ENCODE peak calls at places on chromosomes 6 and 20, in seven cellular contexts. S is tibial artery; K is mesenchymal stem cell; O is astrocyte of the cerebellum; M is HCT116; C is left ventricle myocardium inferior; D is CD4-positive, CD25-positive, alpha-beta regulatory T cell. T is an unnamed sample.

GRCh38 chr20:5073154-5074049 is 46.4 kb downstream of the PCNA start:
- DNase-seq in S (peak; percentile 95), K (peak; percentile 22), O (peak; percentile 19), M (peak; percentile 69), C (peak; percentile 88), D (no peak), T (peak; percentile 96)

GRCh38 chr6:17584241-17584803 is 15.8 kb upstream of the FAM8A1 start:
- DNase-seq in S (peak; percentile 33), K (peak; percentile 84), O (peak; percentile 70), M (peak; percentile 66), C (no peak), D (peak; percentile 59), T (peak; percentile 55)

GRCh38 chr6:90483116-90483839 is 103.6 kb downstream of the MAP3K7 start:
- DNase-seq in S (no peak), K (no peak), O (no peak), M (no peak), C (no peak), D (no peak), T (no peak)

GRCh38 chr20:9440891-9441290 is 73.5 kb upstream of the LAMP5 start:
- DNase-seq in S (no peak), K (no peak), O (no peak), M (no peak), C (no peak), D (no peak), T (no peak)

GRCh38 chr20:57393321-57394086 is 2.3 kb downstream of the RBM38 start:
- DNase-seq in S (no peak), K (no peak), O (no peak), M (no peak), C (no peak), D (no peak), T (no peak)

GRCh38 chr6:26054659-26054936 is 32.6 kb upstream of the HFE start:
- DNase-seq in S (no peak), K (no peak), O (no peak), M (no peak), C (no peak), D (no peak), T (no peak)

GRCh38 chr20:33709398-33709797 is 10.7 kb downstream of the PXMP4 start:
- DNase-seq in S (no peak), K (peak; percentile 25), O (no peak), M (no peak), C (no peak), D (no peak), T (no peak)

GRCh38 chr6:136129365-136129764 is 120.7 kb downstream of the MTFR2 start:
- DNase-seq in S (peak; percentile 22), K (no peak), O (no peak), M (no peak), C (no peak), D (no peak), T (no peak)

GRCh38 chr6:25263602-25264001 is 15.6 kb upstream of the CARMIL1 start:
- DNase-seq in S (no peak), K (peak; percentile 26), O (no peak), M (no peak), C (no peak), D (no peak), T (no peak)

GRCh38 chr20:59939052-59939878 is 840 bp downstream of the PPP1R3D start:
- DNase-seq in S (no peak), K (no peak), O (no peak), M (no peak), C (peak; percentile 31), D (no peak), T (no peak)

GRCh38 chr6:46051962-46052361 is 36.3 kb upstream of the CLIC5 start:
- DNase-seq in S (no peak), K (peak; percentile 14), O (no peak), M (no peak), C (no peak), D (no peak), T (no peak)

GRCh38 chr6:42088101-42088591 is 37.8 kb downstream of the TAF8 start:
- DNase-seq in S (no peak), K (peak; percentile 50), O (no peak), M (no peak), C (peak; percentile 55), D (no peak), T (no peak)

GRCh38 chr6:17031961-17032360 is 69.9 kb upstream of the STMND1 start:
- DNase-seq in S (no peak), K (no peak), O (no peak), M (no peak), C (no peak), D (no peak), T (no peak)

GRCh38 chr6:40958740-40959139 is 80.3 kb downstream of the UNC5CL start:
- DNase-seq in S (no peak), K (no peak), O (no peak), M (no peak), C (no peak), D (no peak), T (no peak)

GRCh38 chr20:37299718-37300529 is 10.5 kb downstream of the MANBAL start:
- DNase-seq in S (no peak), K (peak; percentile 45), O (peak; percentile 68), M (no peak), C (no peak), D (no peak), T (no peak)

GRCh38 chr20:50850721-50851286 is 55.9 kb downstream of the BCAS4 start:
- DNase-seq in S (no peak), K (no peak), O (no peak), M (no peak), C (no peak), D (no peak), T (no peak)

GRCh38 chr6:9745476-9745875 is 669.4 kb downstream of the TFAP2A start:
- DNase-seq in S (no peak), K (peak; percentile 20), O (no peak), M (no peak), C (no peak), D (no peak), T (no peak)

GRCh38 chr6:46191961-46192360 is 21.2 kb upstream of the ENPP5 start:
- DNase-seq in S (no peak), K (peak; percentile 18), O (peak; percentile 88), M (no peak), C (no peak), D (no peak), T (no peak)

GRCh38 chr6:17630511-17631073 is 30.5 kb downstream of the FAM8A1 start:
- DNase-seq in S (no peak), K (peak; percentile 51), O (no peak), M (no peak), C (no peak), D (no peak), T (peak; percentile 28)

GRCh38 chr20:63073051-63073737 is 66.4 kb upstream of the BHLHE23 start:
- DNase-seq in S (no peak), K (no peak), O (no peak), M (no peak), C (no peak), D (no peak), T (no peak)

GRCh38 chr6:145749632-145750031 is 14.3 kb upstream of the EPM2A start:
- DNase-seq in S (no peak), K (peak; percentile 83), O (peak; percentile 28), M (no peak), C (no peak), D (no peak), T (no peak)

GRCh38 chr20:6678101-6678500 is 89.4 kb upstream of the BMP2 start:
- DNase-seq in S (no peak), K (no peak), O (no peak), M (no peak), C (no peak), D (no peak), T (no peak)

GRCh38 chr20:39090881-39091280 is 128.7 kb downstream of the DHX35 start:
- DNase-seq in S (no peak), K (no peak), O (no peak), M (no peak), C (no peak), D (no peak), T (no peak)

GRCh38 chr20:59688999-59689398 is 84.7 kb downstream of the PHACTR3 start:
- DNase-seq in S (no peak), K (no peak), O (no peak), M (no peak), C (no peak), D (no peak), T (no peak)

GRCh38 chr6:41675992-41676391 is 37.7 kb downstream of the MDFI start:
- DNase-seq in S (no peak), K (no peak), O (no peak), M (no peak), C (no peak), D (no peak), T (no peak)

GRCh38 chr6:142350309-142350708 is 48.5 kb downstream of the ADGRG6 start:
- DNase-seq in S (no peak), K (no peak), O (no peak), M (no peak), C (no peak), D (no peak), T (no peak)

GRCh38 chr6:145964948-145965366 is 799 bp upstream of the SHPRH start:
- DNase-seq in S (no peak), K (peak; percentile 3), O (no peak), M (no peak), C (no peak), D (peak; percentile 11), T (no peak)

GRCh38 chr6:29705389-29706231 is 17.6 kb upstream of the HLA-F start:
- DNase-seq in S (no peak), K (peak; percentile 61), O (peak; percentile 15), M (peak; percentile 48), C (no peak), D (no peak), T (no peak)

GRCh38 chr6:71248306-71248705 is 40.3 kb upstream of the OGFRL1 start:
- DNase-seq in S (no peak), K (peak; percentile 89), O (no peak), M (no peak), C (no peak), D (no peak), T (no peak)

GRCh38 chr6:90890681-90891337 is 303.9 kb upstream of the MAP3K7 start:
- DNase-seq in S (no peak), K (peak; percentile 3), O (no peak), M (no peak), C (no peak), D (no peak), T (no peak)

GRCh38 chr6:3247255-3248146 is 11.2 kb upstream of the PSMG4 start:
- DNase-seq in S (no peak), K (peak; percentile 87), O (peak; percentile 84), M (no peak), C (no peak), D (no peak), T (peak; percentile 31)
- H3K4me3 ChIP-seq in S (peak overlapping the region; percentile 39), K (no peak overlapping the region), O (peak overlapping the region; percentile 27), M (no peak overlapping the region), C (peak overlapping the region; percentile 45), D (no peak overlapping the region), T (peak overlapping the region; percentile 14)

GRCh38 chr6:13425270-13425905 is 62.0 kb downstream of the GFOD1 start:
- DNase-seq in S (no peak), K (no peak), O (no peak), M (no peak), C (no peak), D (no peak), T (no peak)
- H3K4me3 ChIP-seq in S (no peak overlapping the region), K (no peak overlapping the region), O (no peak overlapping the region), M (no peak overlapping the region), C (no peak overlapping the region), D (no peak overlapping the region), T (no peak overlapping the region)

GRCh38 chr6:56853541-56853940 is 101.4 kb upstream of the BEND6 start:
- DNase-seq in S (no peak), K (no peak), O (no peak), M (no peak), C (no peak), D (no peak), T (no peak)
- H3K4me3 ChIP-seq in S (no peak overlapping the region), K (no peak overlapping the region), O (no peak overlapping the region), M (no peak overlapping the region), C (no peak overlapping the region), D (no peak overlapping the region), T (no peak overlapping the region)

GRCh38 chr6:81265106-81265505 is 487.4 kb downstream of the TENT5A start:
- DNase-seq in S (peak; percentile 40), K (peak; percentile 59), O (no peak), M (no peak), C (no peak), D (no peak), T (no peak)
- H3K4me3 ChIP-seq in S (peak overlapping the region; percentile 47), K (no peak overlapping the region), O (no peak overlapping the region), M (no peak overlapping the region), C (peak overlapping the region; percentile 28), D (no peak overlapping the region), T (no peak overlapping the region)

T was measured in prostate gland.